ENCODE peak calls at places on chromosomes 6 and 20, in eight cellular contexts. B is natural killer cell treated with Interleukin-12 subunit alpha and Interleukin-12 subunit beta and Interleukin-15 and Interleukin-18, amount 100 ng/mL, for 72 hours; S is stimulated activated naive B cell treated with anti-CD40 and anti-IgM and Interleukin-4, amounts not matched to agents 10 μg/mL and 1 μg/mL and 100 μg/mL, for 72 hours; V is activated T-helper 1 cell treated with anti-CD3 and anti-CD28 coated beads, Interleukin-12 subunit alpha, Interleukin-12 subunit beta, Interleukin-2, Interleukin-4 antibody, amounts not matched to agents 30 ng/mL and 10 ng/mL and 1 ng/mL, durations not matched to agents 14 hours and 24 hours and 36 hours; W is GM04504; R is WTC11; O is NCI-H1092; P is iris pigment epithelial cell. Q is an unnamed sample.

GRCh38 chr6:3534599-3534998 is 77.7 kb upstream of the SLC22A23 start:
- DNase-seq in B (no peak), S (no peak), V (no peak), W (no peak), R (no peak), O (no peak), P (peak), Q (no peak)

GRCh38 chr6:169490830-169491229 is 211.0 kb downstream of the WDR27 start:
- DNase-seq in B (no peak), S (no peak), V (no peak), W (no peak), R (no peak), O (no peak), P (peak), Q (no peak)

GRCh38 chr6:44199883-44200282 is 16.8 kb upstream of the MYMX start:
- DNase-seq in B (no peak), S (no peak), V (no peak), W (no peak), R (no peak), O (no peak), P (no peak), Q (no peak)

GRCh38 chr6:134398453-134398852 is 80.5 kb upstream of the SGK1 start:
- DNase-seq in B (no peak), S (peak), V (no peak), W (no peak), R (no peak), O (no peak), P (peak), Q (no peak)

GRCh38 chr20:8764289-8764962 is 304.5 kb upstream of the PLCB4 start:
- DNase-seq in B (no peak), S (no peak), V (no peak), W (peak), R (no peak), O (no peak), P (peak), Q (no peak)

GRCh38 chr20:33262658-33263065 is 20.4 kb upstream of the BPIFB1 start:
- DNase-seq in B (no peak), S (no peak), V (no peak), W (peak), R (peak), O (peak), P (peak), Q (peak)

GRCh38 chr6:1853761-1854160 is 244.0 kb downstream of the FOXC1 start:
- DNase-seq in B (no peak), S (no peak), V (no peak), W (no peak), R (no peak), O (no peak), P (no peak), Q (no peak)

GRCh38 chr20:58045156-58045555 is 183.3 kb downstream of the ANKRD60 start:
- DNase-seq in B (no peak), S (no peak), V (no peak), W (no peak), R (no peak), O (no peak), P (no peak), Q (no peak)

GRCh38 chr6:44926556-44926955 is 401.6 kb upstream of the RUNX2 start:
- DNase-seq in B (no peak), S (no peak), V (no peak), W (no peak), R (no peak), O (no peak), P (peak), Q (no peak)

GRCh38 chr6:116314878-116315277 is 35.1 kb upstream of the TSPYL1 start:
- DNase-seq in B (no peak), S (no peak), V (no peak), W (no peak), R (no peak), O (no peak), P (no peak), Q (no peak)

GRCh38 chr6:148146717-148147116 is 195.9 kb upstream of the SASH1 start:
- DNase-seq in B (no peak), S (no peak), V (no peak), W (no peak), R (no peak), O (no peak), P (peak), Q (no peak)

GRCh38 chr6:62039602-62040001 is 246.4 kb downstream of the KHDRBS2 start:
- DNase-seq in B (no peak), S (no peak), V (no peak), W (no peak), R (no peak), O (no peak), P (no peak), Q (peak)

GRCh38 chr6:9732056-9732455 is 682.8 kb downstream of the TFAP2A start:
- DNase-seq in B (no peak), S (no peak), V (no peak), W (no peak), R (no peak), O (no peak), P (no peak), Q (no peak)

GRCh38 chr20:54345817-54346216 is 129.6 kb upstream of the DOK5 start:
- DNase-seq in B (no peak), S (no peak), V (no peak), W (no peak), R (no peak), O (no peak), P (peak), Q (no peak)

GRCh38 chr20:34112600-34113061 is 588 bp upstream of the EIF2S2 start:
- DNase-seq in B (no peak), S (no peak), V (no peak), W (no peak), R (peak), O (peak), P (peak), Q (no peak)

GRCh38 chr20:768426-768978 is at the start of gene SLC52A3:
- DNase-seq in B (no peak), S (no peak), V (no peak), W (no peak), R (peak), O (no peak), P (no peak), Q (no peak)

GRCh38 chr20:47543006-47543431 is 41.3 kb downstream of the NCOA3 start:
- DNase-seq in B (no peak), S (no peak), V (no peak), W (peak), R (no peak), O (no peak), P (peak), Q (peak)

GRCh38 chr20:12289476-12289875 is 371.8 kb downstream of the BTBD3 start:
- DNase-seq in B (no peak), S (no peak), V (no peak), W (no peak), R (no peak), O (no peak), P (no peak), Q (no peak)

GRCh38 chr6:3997144-3997770 is 81.7 kb downstream of the FAM217A start:
- DNase-seq in B (no peak), S (no peak), V (no peak), W (peak), R (no peak), O (no peak), P (peak), Q (peak)

GRCh38 chr20:17912916-17913315 is 55.7 kb downstream of the SNX5 start:
- DNase-seq in B (no peak), S (no peak), V (no peak), W (peak), R (no peak), O (no peak), P (peak), Q (no peak)

GRCh38 chr20:34639755-34640222 is 37.1 kb downstream of the PIGU start:
- DNase-seq in B (no peak), S (no peak), V (no peak), W (no peak), R (no peak), O (peak), P (no peak), Q (peak)

GRCh38 chr6:157763129-157763893 is 59.7 kb upstream of the SNX9 start:
- DNase-seq in B (no peak), S (no peak), V (no peak), W (no peak), R (peak), O (peak), P (peak), Q (peak)

GRCh38 chr6:7781240-7781639 is 55.3 kb downstream of the BMP6 start:
- DNase-seq in B (no peak), S (no peak), V (no peak), W (no peak), R (no peak), O (no peak), P (no peak), Q (no peak)

GRCh38 chr6:30555428-30556005 is 772 bp downstream of the GNL1 start:
- DNase-seq in B (no peak), S (peak), V (no peak), W (no peak), R (peak), O (no peak), P (peak), Q (peak)

GRCh38 chr6:160960839-160961238 is 30.7 kb upstream of the MAP3K4 start:
- DNase-seq in B (no peak), S (no peak), V (no peak), W (no peak), R (no peak), O (no peak), P (no peak), Q (no peak)